ENCODE peak calls at places on chromosomes 11 and 22, in ten cellular contexts. G is breast epithelium, Q is sigmoid colon, N is transverse colon, F is HCT116, M is ovary, C is IMR-90, O is heart left ventricle, T is K562, J is body of pancreas. K is an unnamed sample. For H3K27me3, the result is how much of the 10 kb centered on the place peaks cover.

GRCh38 chr11:83037877-83038276 is 33.8 kb downstream of the RAB30 start:
- DNase-seq in F (no peak), C (no peak), N (no peak), M (no peak), J (no peak), Q (no peak), T (no peak), O (no peak), G (no peak), K (no peak)

GRCh38 chr22:34102633-34103032 is 182.4 kb upstream of the LARGE1 start:
- DNase-seq in M (no peak), C (no peak), J (no peak), Q (no peak), F (no peak), N (no peak), G (no peak), O (no peak), T (no peak), K (no peak)

GRCh38 chr11:2566223-2567025 is 121.6 kb downstream of the KCNQ1 start:
- DNase-seq in F (no peak), Q (peak), O (peak), J (no peak), C (no peak), N (peak), M (no peak), G (no peak), T (no peak), K (no peak)

GRCh38 chr11:118980191-118980881 is 8.8 kb downstream of the FOXR1 start:
- DNase-seq in T (peak), O (no peak), C (no peak), J (peak), M (no peak), Q (peak), G (no peak), F (no peak), N (no peak), K (peak)

GRCh38 chr11:108882211-108882831 is 217.5 kb downstream of the DDX10 start:
- DNase-seq in M (no peak), F (no peak), J (no peak), Q (no peak), G (no peak), T (no peak), N (no peak), C (no peak), O (no peak), K (no peak)

GRCh38 chr11:74634537-74634936 is 42.2 kb downstream of the POLD3 start:
- DNase-seq in T (peak), C (peak), N (peak), G (no peak), J (peak), Q (no peak), M (no peak), F (peak), O (no peak), K (no peak)

GRCh38 chr11:125429174-125429707 is 66.8 kb downstream of the FEZ1 start:
- DNase-seq in C (peak), M (peak), N (peak), O (peak), J (peak), F (peak), G (no peak), Q (no peak), T (peak), K (peak)

GRCh38 chr11:122020902-122021301 is 95.1 kb downstream of the BLID start:
- DNase-seq in Q (no peak), T (no peak), N (no peak), F (no peak), J (no peak), O (no peak), C (peak), G (no peak), M (peak), K (no peak)

GRCh38 chr11:58770627-58771457 is 39.1 kb upstream of the GLYAT start:
- DNase-seq in G (no peak), O (no peak), M (no peak), C (peak), Q (no peak), N (no peak), T (peak), J (no peak), F (peak), K (no peak)

GRCh38 chr11:134207538-134208239 is 16.1 kb downstream of the NCAPD3 start:
- DNase-seq in M (peak), C (no peak), J (peak), T (no peak), O (no peak), N (peak), G (no peak), F (no peak), Q (no peak), K (no peak)

GRCh38 chr11:65471410-65471762 is 27.5 kb upstream of the MALAT1 start:
- DNase-seq in T (peak), N (peak), O (peak), C (peak), G (peak), F (no peak), Q (peak), J (peak), M (peak), K (peak)

GRCh38 chr22:30291334-30291892 is 2.1 kb upstream of the CASTOR1 start:
- DNase-seq in Q (no peak), M (no peak), G (no peak), F (no peak), C (no peak), O (no peak), J (no peak), T (no peak), N (no peak), K (no peak)

GRCh38 chr11:27020736-27021135 is 19.9 kb upstream of the BBOX1 start:
- DNase-seq in T (no peak), M (no peak), O (no peak), G (no peak), J (no peak), Q (no peak), F (no peak), C (no peak), N (no peak), K (no peak)

GRCh38 chr11:104999716-105000115 is 23.3 kb downstream of the CASP5 start:
- DNase-seq in C (peak), M (no peak), J (no peak), Q (no peak), G (no peak), N (no peak), F (no peak), O (no peak), T (no peak), K (no peak)

GRCh38 chr11:7520011-7520942 is 6.5 kb downstream of the PPFIBP2 start:
- DNase-seq in T (no peak), M (no peak), G (no peak), N (no peak), O (no peak), C (no peak), J (no peak), F (no peak), Q (no peak), K (no peak)

GRCh38 chr11:72238040-72238450 is 5.9 kb downstream of the PHOX2A start:
- DNase-seq in C (peak), F (peak), Q (peak), M (no peak), T (peak), J (peak), G (no peak), O (no peak), N (peak), K (peak)

GRCh38 chr11:7579226-7579825 is 65.5 kb downstream of the PPFIBP2 start:
- DNase-seq in M (peak), T (no peak), F (no peak), N (no peak), G (no peak), O (no peak), Q (peak), J (peak), C (peak), K (no peak)

GRCh38 chr11:371051-371450 is 1.8 kb downstream of the B4GALNT4 start:
- DNase-seq in O (peak), N (no peak), M (no peak), J (no peak), T (no peak), G (no peak), F (no peak), Q (no peak), C (no peak), K (no peak)

GRCh38 chr22:26174280-26174679 is 5.0 kb downstream of the SEZ6L start:
- DNase-seq in T (no peak), F (no peak), G (no peak), C (no peak), Q (no peak), N (no peak), J (peak), O (no peak), M (no peak), K (no peak)

GRCh38 chr11:1472180-1473005 is 14.2 kb downstream of the MOB2 start:
- DNase-seq in J (no peak), F (no peak), Q (peak), T (no peak), C (no peak), N (no peak), G (no peak), M (peak), O (peak), K (no peak)

GRCh38 chr22:23418159-23418788 is 161.8 kb downstream of the IGLL1 start:
- DNase-seq in Q (no peak), N (no peak), F (no peak), O (no peak), T (no peak), C (no peak), J (no peak), M (no peak), G (no peak), K (no peak)

GRCh38 chr22:49964493-49965290 is 4.1 kb downstream of the PIM3 start:
- DNase-seq in T (no peak), F (no peak), O (peak), C (no peak), N (peak), M (peak), Q (peak), J (peak), G (peak), K (peak)

GRCh38 chr22:49965291-49966040 is 4.9 kb downstream of the PIM3 start:
- DNase-seq in F (no peak), N (peak), O (peak), M (peak), T (no peak), C (no peak), G (peak), J (peak), Q (peak), K (peak)

GRCh38 chr22:49966716-49967332 is 6.3 kb downstream of the PIM3 start:
- DNase-seq in M (peak), J (peak), C (no peak), F (no peak), O (peak), G (peak), Q (peak), T (no peak), N (peak), K (peak)

GRCh38 chr22:49967333-49968241 is 7.0 kb downstream of the PIM3 start:
- DNase-seq in J (peak), C (no peak), M (peak), G (peak), O (peak), F (no peak), Q (peak), N (peak), T (no peak), K (peak)

GRCh38 chr22:49966041-49966715 is 5.6 kb downstream of the PIM3 start:
- DNase-seq in O (peak), J (peak), T (no peak), G (peak), M (peak), F (no peak), Q (peak), N (peak), C (no peak), K (no peak)
- TF ChIP-seq POLR2A in O (no peak), J (no peak), T (no peak), G (no peak), M (no peak), F (no peak), Q (no peak), N (peak), C (peak), K (no peak)

GRCh38 chr22:22219140-22219996 is 25.2 kb upstream of the VPREB1 start:
- DNase-seq in F (no peak), N (no peak), G (no peak), M (no peak), Q (no peak), J (no peak), T (peak), C (no peak), O (no peak), K (no peak)
- H3K27me3 ChIP-seq in F (under half), N (under half), G (under half), M (under half), Q (under half), J (under half), T (under half), C (under half), O (under half), K (under half)

DNA sequence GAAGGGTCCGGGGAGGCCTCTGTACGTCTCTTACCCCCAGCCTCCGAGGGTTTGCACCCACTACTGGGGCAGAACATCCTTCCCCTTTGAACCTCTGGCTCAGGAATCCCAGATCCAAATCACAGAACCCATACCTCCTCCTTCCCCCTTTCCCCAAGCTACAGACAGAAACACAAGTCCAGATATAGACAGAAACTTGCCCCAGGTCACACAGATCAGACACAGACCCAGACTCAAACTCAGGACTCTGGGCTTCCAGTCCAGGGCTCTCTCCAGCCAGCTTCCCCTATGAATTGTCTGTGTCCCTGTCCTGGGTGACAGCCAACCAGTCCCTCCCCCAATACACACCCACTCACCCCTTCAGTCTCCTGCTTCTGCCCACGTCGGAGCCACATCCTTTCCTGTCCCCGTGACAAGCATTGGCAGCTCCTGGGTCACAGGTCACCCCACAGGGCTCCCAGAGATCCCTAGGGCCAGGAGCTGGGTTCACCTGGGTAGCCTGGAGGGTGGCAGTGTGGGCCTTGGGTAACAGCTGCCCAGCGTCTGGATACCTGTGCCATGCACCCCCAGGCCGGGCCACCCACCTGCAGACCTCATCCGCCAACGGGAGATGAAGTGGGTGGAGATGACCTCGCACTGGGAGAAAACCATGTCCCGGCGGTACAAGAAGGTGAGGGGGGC is 772 bp downstream of the TBC1D10C start:
- DNase-seq in T (no peak), J (no peak), O (peak), N (no peak), Q (no peak), F (no peak), M (no peak), C (no peak), G (no peak), K (no peak)
- TF ChIP-seq CTCF in T (no peak), J (no peak), O (no peak), N (no peak), Q (no peak), F (no peak), M (no peak), C (no peak), G (no peak), K (no peak)

GRCh38 chr22:40818747-40819662 is at the start of gene SLC25A17:
- DNase-seq in C (peak), T (peak), O (peak), F (peak), Q (peak), N (peak), G (peak), M (peak), J (peak), K (peak)
- TF ChIP-seq POLR2A in C (peak), T (peak), O (no peak), F (peak), Q (no peak), N (peak), G (no peak), M (no peak), J (peak), K (peak)

GRCh38 chr22:46070215-46070721 is 80.1 kb upstream of the PPARA start:
- DNase-seq in O (peak), Q (peak), G (peak), J (peak), C (peak), F (no peak), N (peak), M (peak), T (no peak), K (no peak)

GRCh38 chr22:46070722-46071450 is 79.4 kb upstream of the PPARA start:
- DNase-seq in Q (peak), J (peak), G (peak), M (no peak), C (peak), N (peak), T (no peak), F (no peak), O (peak), K (peak)

GRCh38 chr22:46072030-46072881 is 78.1 kb upstream of the PPARA start:
- DNase-seq in G (peak), J (peak), C (peak), F (no peak), Q (peak), O (peak), T (no peak), N (peak), M (no peak), K (peak)

GRCh38 chr22:46072981-46073682 is 77.2 kb upstream of the PPARA start:
- DNase-seq in T (no peak), G (peak), M (no peak), N (peak), O (peak), Q (peak), F (no peak), C (no peak), J (no peak), K (no peak)

GRCh38 chr22:46071451-46072029 is 78.8 kb upstream of the PPARA start:
- DNase-seq in F (peak), C (peak), O (peak), G (peak), J (peak), N (peak), T (no peak), Q (peak), M (peak), K (peak)
- H3K27me3 ChIP-seq in F (under half), C (under half), O (under half), G (under half), J (under half), N (under half), T (under half), Q (under half), M (under half), K (under half)

GRCh38 chr22:19717691-19718254 is 3.5 kb downstream of the SEPTIN5 start:
- DNase-seq in N (peak), G (peak), C (peak), Q (peak), O (peak), T (no peak), F (no peak), J (peak), M (peak), K (peak)

GRCh38 chr22:19719055-19719482 is 4.3 kb upstream of the GP1BB start:
- DNase-seq in O (peak), G (no peak), C (no peak), N (no peak), M (no peak), J (no peak), T (peak), F (no peak), Q (no peak), K (no peak)

GRCh38 chr22:19719488-19720021 is 3.8 kb upstream of the GP1BB start:
- DNase-seq in N (no peak), O (peak), C (no peak), F (no peak), Q (no peak), G (no peak), M (no peak), J (no peak), T (no peak), K (no peak)

GRCh38 chr22:19717181-19717580 is 2.9 kb downstream of the SEPTIN5 start:
- DNase-seq in N (no peak), F (no peak), G (no peak), M (no peak), Q (no peak), O (peak), C (no peak), J (no peak), T (no peak), K (no peak)

GRCh38 chr22:19718255-19719054 is 4.2 kb downstream of the SEPTIN5 start:
- DNase-seq in G (no peak), N (no peak), Q (no peak), T (peak), O (peak), F (no peak), J (no peak), M (no peak), C (no peak), K (no peak)
- TF ChIP-seq CTCF in G (no peak), N (no peak), Q (peak), T (no peak), O (no peak), F (no peak), J (no peak), M (no peak), C (no peak), K (peak)

GRCh38 chr22:38923463-38924196 is 33.8 kb upstream of the APOBEC3A start:
- DNase-seq in Q (peak), C (peak), M (peak), T (peak), J (peak), G (peak), N (peak), F (peak), O (peak), K (peak)
- TF ChIP-seq POLR2A in Q (no peak), C (no peak), M (no peak), T (no peak), J (peak), G (no peak), N (peak), F (peak), O (no peak), K (peak)

DNA sequence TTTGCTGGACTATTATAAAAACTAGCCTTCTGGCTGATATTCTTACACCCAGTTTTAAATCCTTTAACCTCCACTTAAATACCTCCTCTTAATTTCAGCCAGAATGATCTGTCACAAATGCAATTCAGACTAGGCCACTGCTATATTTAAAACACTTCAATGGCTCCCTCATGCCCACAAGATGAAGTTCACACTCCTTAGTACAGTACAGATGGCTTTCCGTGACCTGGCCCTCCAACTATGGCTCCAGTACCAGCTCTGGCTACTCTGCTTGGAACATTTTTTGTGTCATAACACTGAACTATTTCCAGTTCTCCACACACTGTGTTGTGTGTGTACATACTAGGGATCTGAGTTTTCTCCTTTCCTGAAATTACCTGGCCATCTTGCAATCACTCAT is 353.4 kb downstream of the SOX6 start:
- DNase-seq in C (no peak), N (no peak), O (no peak), Q (no peak), T (no peak), M (no peak), J (no peak), G (no peak), F (no peak), K (no peak)
- H3K27me3 ChIP-seq in C (under half), N (under half), O (under half), Q (under half), T (under half), M (under half), J (under half), G (under half), F (under half), K (under half)

DNA sequence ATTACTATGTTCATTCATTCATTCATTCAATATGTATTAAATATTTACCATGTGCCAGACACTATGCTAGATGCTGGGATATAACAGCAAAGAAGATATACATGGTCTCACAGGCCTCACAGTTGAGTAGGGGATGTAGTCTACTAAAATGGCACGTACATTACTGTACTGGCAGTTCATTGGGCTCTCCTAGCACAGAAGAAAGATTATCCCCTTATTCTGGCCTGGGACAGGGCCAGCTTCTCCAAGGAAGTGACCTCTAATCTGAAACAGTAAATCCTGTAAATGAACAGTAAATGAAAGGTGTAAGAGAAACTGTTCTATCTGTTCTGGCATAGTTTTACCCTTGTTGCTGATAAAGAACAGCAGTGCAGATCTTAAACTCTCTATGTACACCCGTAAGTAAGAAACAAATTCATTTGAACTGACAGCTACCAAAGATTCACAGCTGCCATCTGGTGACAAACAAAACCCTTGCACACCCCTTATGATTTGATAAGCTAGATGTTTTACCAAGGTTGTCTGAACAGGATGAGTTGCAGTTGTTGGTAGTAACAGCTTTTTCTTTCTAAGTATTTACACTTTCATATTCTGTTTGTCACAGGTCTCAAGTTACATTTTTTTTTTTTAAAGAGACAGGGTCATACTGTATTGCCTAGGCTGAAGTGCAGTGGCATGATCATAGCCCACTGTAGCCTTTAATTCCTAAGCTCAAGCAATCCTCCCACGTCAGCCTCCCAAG is 263.1 kb downstream of the TMEM135 start:
- DNase-seq in M (no peak), C (peak), G (no peak), N (peak), Q (no peak), O (no peak), F (no peak), J (no peak), T (no peak), K (no peak)
- TF ChIP-seq CTCF in M (no peak), C (no peak), G (no peak), N (no peak), Q (no peak), O (no peak), F (no peak), J (no peak), T (no peak), K (no peak)

GRCh38 chr11:117662255-117662654 is 134.8 kb downstream of the DSCAML1 start:
- DNase-seq in J (no peak), C (no peak), N (no peak), G (no peak), Q (no peak), F (no peak), T (no peak), O (no peak), M (no peak), K (no peak)
- TF ChIP-seq POLR2A in J (no peak), C (no peak), N (no peak), G (no peak), Q (no peak), F (no peak), T (no peak), O (no peak), M (no peak), K (no peak)

K was measured in gastrocnemius medialis.